ENCODE peak calls at places on chromosome 3, in seven cellular contexts. M, P, K, F, V, L and N are unnamed samples.

GRCh38 chr3:37161351-37161750 is 13.0 kb downstream of the LRRFIP2 start:
- DNase-seq in P (no peak), K (no peak), M (no peak), F (no peak), V (no peak), L (no peak), N (no peak)

GRCh38 chr3:106302451-106303221 is 433.8 kb upstream of the CBLB start:
- DNase-seq in P (no peak), M (no peak), K (no peak), L (no peak), F (no peak), V (no peak), N (no peak)

GRCh38 chr3:140717915-140718314 is 40.1 kb downstream of the TRIM42 start:
- DNase-seq in F (no peak), V (no peak), P (no peak), K (no peak), M (no peak), L (no peak), N (no peak)

GRCh38 chr3:65030847-65031463 is 343.2 kb upstream of the ADAMTS9 start:
- DNase-seq in K (no peak), M (no peak), P (no peak), F (no peak), L (no peak), V (peak), N (no peak)

GRCh38 chr3:196903740-196904139 is 36.0 kb downstream of the SENP5 start:
- DNase-seq in L (no peak), K (no peak), V (no peak), F (no peak), M (no peak), P (no peak), N (no peak)

GRCh38 chr3:61250784-61251173 is 473 bp downstream of the FHIT start:
- DNase-seq in V (no peak), L (peak), P (peak), F (peak), M (no peak), K (peak), N (peak)

GRCh38 chr3:195441971-195442572 is 748 bp downstream of the ACAP2 start:
- DNase-seq in M (peak), V (peak), F (peak), P (peak), L (peak), K (peak), N (no peak)

GRCh38 chr3:186315581-186316354 is 46.3 kb downstream of the DGKG start:
- DNase-seq in L (no peak), M (no peak), F (no peak), V (no peak), K (no peak), P (no peak), N (no peak)

GRCh38 chr3:155444771-155445170 is 151.3 kb upstream of the STRIT1 start:
- DNase-seq in V (no peak), F (no peak), L (no peak), M (no peak), K (no peak), P (no peak), N (no peak)

GRCh38 chr3:120693439-120694172 is 11.6 kb upstream of the HGD start:
- DNase-seq in L (no peak), F (no peak), P (no peak), K (no peak), V (peak), M (no peak), N (no peak)

GRCh38 chr3:31170932-31171670 is 276.6 kb upstream of the GADL1 start:
- DNase-seq in K (no peak), V (peak), L (no peak), F (no peak), P (no peak), M (no peak), N (no peak)

GRCh38 chr3:129934234-129935123 is 40.0 kb upstream of the TRH start:
- DNase-seq in L (no peak), V (peak), M (no peak), F (no peak), P (peak), K (peak), N (no peak)

GRCh38 chr3:158672293-158673176 is at the start of gene LXN:
- DNase-seq in F (peak), M (peak), V (peak), L (peak), P (peak), K (no peak), N (peak)

GRCh38 chr3:54830658-54831057 is 97.2 kb downstream of the LRTM1 start:
- DNase-seq in F (no peak), L (no peak), K (no peak), M (no peak), V (peak), P (no peak), N (no peak)

GRCh38 chr3:192847918-192848317 is 69.7 kb downstream of the MB21D2 start:
- DNase-seq in V (no peak), M (no peak), L (no peak), K (no peak), F (no peak), P (no peak), N (no peak)

GRCh38 chr3:99325407-99325806 is 313.0 kb upstream of the COL8A1 start:
- DNase-seq in P (no peak), K (no peak), V (no peak), F (no peak), M (no peak), L (no peak), N (no peak)

GRCh38 chr3:127680146-127680661 is 7.5 kb downstream of the ABTB1 start:
- DNase-seq in M (no peak), P (no peak), V (no peak), L (no peak), K (no peak), F (no peak), N (no peak)

GRCh38 chr3:37338500-37338899 is 164.1 kb upstream of the LRRFIP2 start:
- DNase-seq in F (no peak), M (no peak), L (no peak), K (no peak), P (no peak), V (peak), N (no peak)

GRCh38 chr3:196237203-196237602 is 20.9 kb downstream of the SLC51A start:
- DNase-seq in M (no peak), L (no peak), F (no peak), P (no peak), K (no peak), V (no peak), N (no peak)

GRCh38 chr3:42088803-42089520 is 2.2 kb upstream of the TRAK1 start:
- DNase-seq in P (no peak), M (no peak), L (no peak), V (no peak), K (no peak), F (no peak), N (no peak)